ENCODE peak calls at places on chromosome 9, in eight cellular contexts. K, B, R, A, G, M, S and F are unnamed samples.

GRCh38 chr9:134736791-134737489 is 95.3 kb downstream of the COL5A1 start:
- DNase-seq in B (no peak), K (no peak), S (no peak), R (no peak), A (no peak), M (no peak), G (no peak), F (no peak)

GRCh38 chr9:137276757-137277328 is 683 bp upstream of the TOR4A start:
- DNase-seq in K (peak), B (peak), G (peak), R (no peak), S (peak), A (no peak), M (no peak), F (no peak)

GRCh38 chr9:125956102-125956501 is 208.9 kb downstream of the PBX3 start:
- DNase-seq in R (no peak), K (no peak), M (no peak), G (no peak), S (no peak), A (no peak), B (no peak), F (no peak)

GRCh38 chr9:571066-571465 is 270.4 kb upstream of the DMRT1 start:
- DNase-seq in M (no peak), K (no peak), G (peak), S (no peak), B (no peak), R (no peak), A (peak), F (no peak)

GRCh38 chr9:91725651-91726050 is 224.4 kb downstream of the ROR2 start:
- DNase-seq in R (no peak), M (no peak), G (no peak), S (no peak), B (peak), K (no peak), A (no peak), F (peak)

GRCh38 chr9:110343537-110343936 is 5.9 kb upstream of the TXNDC8 start:
- DNase-seq in A (no peak), B (no peak), G (no peak), R (no peak), S (no peak), K (no peak), M (no peak), F (no peak)

GRCh38 chr9:74444389-74444788 is 52.7 kb upstream of the RORB start:
- DNase-seq in M (no peak), S (no peak), B (no peak), K (no peak), R (no peak), G (no peak), A (no peak), F (no peak)

GRCh38 chr9:137172907-137173794 is 1.3 kb upstream of the TMEM210 start:
- DNase-seq in A (peak), R (no peak), S (peak), K (no peak), G (no peak), B (no peak), M (peak), F (no peak)

GRCh38 chr9:127397722-127398647 is 1.0 kb downstream of the SLC2A8 start:
- DNase-seq in M (no peak), B (no peak), G (peak), A (peak), R (no peak), S (peak), K (no peak), F (peak)

GRCh38 chr9:129613520-129614175 is 7.3 kb downstream of the C9orf50 start:
- DNase-seq in B (no peak), R (no peak), A (no peak), S (no peak), M (no peak), K (no peak), G (peak), F (no peak)

GRCh38 chr9:126613656-126614055 is at the start of gene LMX1B:
- DNase-seq in R (peak), G (peak), K (no peak), S (no peak), A (peak), B (peak), M (peak), F (no peak)

GRCh38 chr9:12719431-12719830 is 26.2 kb downstream of the TYRP1 start:
- DNase-seq in M (no peak), A (no peak), R (peak), K (no peak), G (no peak), S (no peak), B (no peak), F (no peak)

GRCh38 chr9:801399-802071 is 40.0 kb upstream of the DMRT1 start:
- DNase-seq in G (no peak), S (no peak), A (no peak), M (no peak), K (no peak), R (no peak), B (no peak), F (no peak)

GRCh38 chr9:138009456-138010273 is 132.1 kb downstream of the CACNA1B start:
- DNase-seq in M (no peak), B (peak), S (peak), K (no peak), A (no peak), G (no peak), R (no peak), F (no peak)

GRCh38 chr9:98207606-98208005 is 15.2 kb upstream of the CORO2A start:
- DNase-seq in G (no peak), A (no peak), M (no peak), K (no peak), S (no peak), R (no peak), B (no peak), F (no peak)

GRCh38 chr9:129697956-129698757 is 32.7 kb downstream of the PRRX2 start:
- DNase-seq in G (peak), B (peak), M (no peak), R (no peak), S (no peak), K (peak), A (no peak), F (peak)

GRCh38 chr9:87386490-87386889 is 111.2 kb upstream of the DAPK1 start:
- DNase-seq in M (no peak), K (no peak), B (no peak), G (peak), A (peak), R (no peak), S (peak), F (no peak)

GRCh38 chr9:99419099-99419498 is 197.0 kb downstream of the SEC61B start:
- DNase-seq in B (no peak), R (no peak), G (no peak), K (no peak), M (no peak), S (no peak), A (no peak), F (no peak)

GRCh38 chr9:94757158-94757557 is 30.7 kb downstream of the AOPEP start:
- DNase-seq in M (no peak), G (no peak), B (no peak), K (no peak), R (no peak), S (no peak), A (no peak), F (no peak)

GRCh38 chr9:16442622-16443021 is 427.8 kb downstream of the BNC2 start:
- DNase-seq in S (no peak), B (no peak), R (no peak), M (no peak), K (peak), G (no peak), A (no peak), F (no peak)

GRCh38 chr9:99050292-99050911 is 54.5 kb upstream of the TGFBR1 start:
- DNase-seq in K (no peak), G (no peak), B (no peak), A (no peak), M (no peak), S (no peak), R (no peak), F (no peak)

GRCh38 chr9:81798606-81799005 is 109.3 kb upstream of the TLE1 start:
- DNase-seq in S (no peak), K (no peak), G (no peak), B (no peak), M (no peak), A (no peak), R (no peak), F (no peak)

GRCh38 chr9:133383438-133383837 is 7.3 kb downstream of the STKLD1 start:
- DNase-seq in R (no peak), B (no peak), G (no peak), S (no peak), M (no peak), K (no peak), A (no peak), F (no peak)
- H3K4me3 ChIP-seq in R (no peak), B (no peak), G (no peak), S (no peak), M (no peak), K (no peak), A (no peak), F (no peak)

GRCh38 chr9:70192707-70193106 is 66.1 kb upstream of the SMC5 start:
- DNase-seq in B (no peak), G (no peak), M (no peak), K (no peak), A (no peak), R (peak), S (no peak), F (no peak)

GRCh38 chr9:70197384-70198039 is 61.3 kb upstream of the SMC5 start:
- DNase-seq in M (no peak), K (no peak), R (no peak), A (no peak), B (no peak), G (no peak), S (no peak), F (no peak)

DNA sequence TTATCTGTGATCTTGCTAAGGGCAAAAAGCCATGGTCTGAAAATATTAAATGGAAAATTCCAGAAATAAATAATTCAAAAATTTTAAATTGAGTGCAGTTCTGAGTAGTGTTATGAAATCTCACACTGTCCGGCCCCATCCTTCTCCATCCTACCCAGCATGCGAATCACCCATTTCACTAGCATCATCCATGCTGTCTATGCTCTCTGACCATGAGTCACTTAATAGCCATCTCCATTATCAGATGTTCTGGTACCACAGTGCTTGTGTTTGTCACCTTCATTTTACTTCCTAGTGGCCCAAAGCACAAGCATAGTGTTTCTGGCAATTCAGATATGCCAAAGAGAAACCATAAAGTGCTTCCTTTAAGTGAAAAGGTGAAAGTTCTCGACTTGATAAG is 63.3 kb upstream of the SMC5 start:
- DNase-seq in S (no peak), K (no peak), M (no peak), A (no peak), G (no peak), R (no peak), B (no peak), F (no peak)
- TF ChIP-seq POLR2A in S (no peak), K (no peak), M (no peak), A (no peak), G (no peak), R (no peak), B (no peak), F (no peak)

DNA sequence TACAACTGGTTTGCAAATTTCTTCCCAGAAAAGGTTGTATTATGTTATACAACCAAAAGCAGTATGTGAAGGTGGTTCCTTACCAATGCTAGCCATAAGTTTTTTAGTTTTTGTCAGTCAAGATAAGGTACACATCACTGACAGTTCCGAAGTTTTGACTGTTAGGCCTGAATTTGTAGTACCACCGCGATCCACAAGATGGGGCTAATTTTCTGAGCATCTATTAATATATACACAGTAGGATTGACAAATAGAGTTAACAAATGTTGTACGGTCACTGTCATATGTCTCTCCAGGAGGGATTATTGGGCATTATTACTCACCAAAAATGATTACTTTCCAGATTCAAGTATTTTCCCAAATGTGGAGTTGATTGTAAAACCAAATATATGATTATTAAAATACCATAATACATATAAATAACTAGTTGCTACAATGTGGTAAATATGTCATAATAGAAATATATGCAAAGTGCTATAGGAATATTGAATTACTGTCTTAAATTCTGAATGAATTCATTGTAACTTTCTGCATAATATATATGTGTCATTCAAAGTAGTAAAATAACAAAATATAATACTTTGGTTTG is 28.4 kb upstream of the LRRC19 start:
- DNase-seq in K (peak), S (peak), G (peak), B (no peak), R (peak), M (no peak), A (peak), F (peak)
- TF ChIP-seq CTCF in K (peak), S (peak), G (peak), B (peak), R (peak), M (peak), A (peak), F (no peak)

GRCh38 chr9:22005083-22005699 is 3.9 kb downstream of the CDKN2B start:
- DNase-seq in K (no peak), G (no peak), M (no peak), A (no peak), B (peak), R (no peak), S (no peak), F (no peak)

GRCh38 chr9:22010881-22011625 is 1.9 kb upstream of the CDKN2B start:
- DNase-seq in B (no peak), A (no peak), G (no peak), S (no peak), R (no peak), K (no peak), M (no peak), F (no peak)

GRCh38 chr9:22005700-22006605 is 3.2 kb downstream of the CDKN2B start:
- DNase-seq in S (no peak), M (no peak), K (no peak), B (peak), A (no peak), R (no peak), G (no peak), F (no peak)

GRCh38 chr9:22008662-22009562 is at the start of gene CDKN2B:
- DNase-seq in B (peak), K (peak), M (peak), R (peak), G (peak), A (peak), S (peak), F (peak)

GRCh38 chr9:22009563-22009867 is 410 bp upstream of the CDKN2B start:
- DNase-seq in B (no peak), M (no peak), K (no peak), G (no peak), S (no peak), R (no peak), A (no peak), F (no peak)
- H3K4me3 ChIP-seq in B (peak), M (peak), K (peak), G (no peak), S (peak), R (peak), A (peak), F (no peak)

GRCh38 chr9:69215774-69216482 is 41.9 kb downstream of the TJP2 start:
- DNase-seq in K (no peak), M (no peak), G (no peak), S (no peak), R (no peak), A (no peak), B (no peak), F (no peak)
- TF ChIP-seq POLR2A in K (no peak), M (no peak), G (no peak), S (no peak), R (no peak), A (no peak), B (no peak), F (no peak)

GRCh38 chr9:18018241-18018640 is 439.4 kb downstream of the SH3GL2 start:
- DNase-seq in B (no peak), A (no peak), S (no peak), R (no peak), G (no peak), M (no peak), K (no peak), F (no peak)

GRCh38 chr9:18014556-18014955 is 435.7 kb downstream of the SH3GL2 start:
- DNase-seq in A (no peak), B (no peak), R (no peak), G (no peak), K (no peak), M (no peak), S (no peak), F (no peak)

GRCh38 chr9:18018661-18019060 is 439.8 kb downstream of the SH3GL2 start:
- DNase-seq in R (no peak), B (no peak), M (no peak), K (no peak), S (no peak), A (no peak), G (no peak), F (no peak)

GRCh38 chr9:18020254-18020745 is 441.4 kb downstream of the SH3GL2 start:
- DNase-seq in R (no peak), G (no peak), A (no peak), S (no peak), K (no peak), B (no peak), M (no peak), F (no peak)

DNA sequence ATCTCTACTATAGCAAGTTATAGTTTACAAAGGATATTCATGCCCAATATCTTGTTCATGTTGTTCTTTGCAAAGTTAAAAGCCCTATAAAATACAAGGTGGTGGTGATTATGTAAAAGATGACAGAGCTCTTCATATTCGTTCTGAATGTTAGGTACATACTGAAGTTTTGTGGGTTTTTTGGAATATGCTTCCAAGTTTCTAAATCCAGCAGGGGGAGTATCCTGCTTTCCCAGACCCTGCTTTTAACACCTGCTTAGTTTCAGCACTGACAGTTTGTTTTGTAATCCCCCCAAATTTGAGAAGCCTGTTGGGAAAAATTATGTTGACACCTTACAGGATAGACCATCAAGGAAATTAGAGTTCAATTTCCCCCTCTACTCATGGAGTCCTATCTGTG is 438.3 kb downstream of the SH3GL2 start:
- DNase-seq in B (no peak), K (no peak), M (no peak), A (no peak), R (no peak), G (no peak), S (no peak), F (no peak)
- TF ChIP-seq CTCF in B (no peak), K (no peak), M (no peak), A (no peak), R (no peak), G (no peak), S (no peak), F (no peak)